ENCODE peak calls at places on chromosomes 5 and 9, in eight cellular contexts. One of them, this sample, is unnamed. For H3K4me1 and H3K9me3, the result is how much of the 10 kb centered on the place peaks cover.

GRCh38 chr5:162768962-162769464 is 668.4 kb upstream of the CCNG1 start:
- DNase-seq in fibroblast of lung: no peak
- DNase-seq in left ventricle myocardium inferior: no peak
- DNase-seq in GM23248: no peak
- DNase-seq in A549: no peak
- DNase-seq in PC-3: no peak
- DNase-seq in aorta: no peak
- DNase-seq in neuronal stem cell: peak
- DNase-seq in this sample: no peak

GRCh38 chr5:136374003-136374402 is 8.7 kb upstream of the TRPC7 start:
- DNase-seq in fibroblast of lung: peak
- DNase-seq in left ventricle myocardium inferior: no peak
- DNase-seq in GM23248: peak
- DNase-seq in A549: peak
- DNase-seq in PC-3: peak
- DNase-seq in aorta: no peak
- DNase-seq in neuronal stem cell: no peak
- DNase-seq in this sample: no peak

GRCh38 chr9:133120343-133121199 is 469 bp downstream of the RALGDS start:
- DNase-seq in fibroblast of lung: no peak
- DNase-seq in left ventricle myocardium inferior: no peak
- DNase-seq in GM23248: peak
- DNase-seq in A549: no peak
- DNase-seq in PC-3: no peak
- DNase-seq in aorta: peak
- DNase-seq in neuronal stem cell: no peak
- DNase-seq in this sample: no peak

GRCh38 chr9:107246259-107247254 is 36.5 kb upstream of the RAD23B start:
- DNase-seq in fibroblast of lung: peak
- DNase-seq in left ventricle myocardium inferior: no peak
- DNase-seq in GM23248: peak
- DNase-seq in A549: peak
- DNase-seq in PC-3: no peak
- DNase-seq in aorta: no peak
- DNase-seq in neuronal stem cell: no peak
- DNase-seq in this sample: no peak

GRCh38 chr9:25913806-25914205 is 235.6 kb upstream of the TUSC1 start:
- DNase-seq in fibroblast of lung: no peak
- DNase-seq in left ventricle myocardium inferior: no peak
- DNase-seq in GM23248: no peak
- DNase-seq in A549: no peak
- DNase-seq in PC-3: peak
- DNase-seq in aorta: no peak
- DNase-seq in neuronal stem cell: no peak
- DNase-seq in this sample: no peak

GRCh38 chr5:160369990-160370712 is at the start of gene C1QTNF2:
- DNase-seq in fibroblast of lung: peak
- DNase-seq in left ventricle myocardium inferior: peak
- DNase-seq in GM23248: peak
- DNase-seq in A549: peak
- DNase-seq in PC-3: peak
- DNase-seq in aorta: peak
- DNase-seq in neuronal stem cell: peak
- DNase-seq in this sample: peak

GRCh38 chr9:83511051-83511450 is 27.1 kb downstream of the FRMD3 start:
- DNase-seq in fibroblast of lung: peak
- DNase-seq in left ventricle myocardium inferior: no peak
- DNase-seq in GM23248: peak
- DNase-seq in A549: no peak
- DNase-seq in PC-3: peak
- DNase-seq in aorta: no peak
- DNase-seq in neuronal stem cell: no peak
- DNase-seq in this sample: no peak

GRCh38 chr5:127892467-127893207 is 189.4 kb downstream of the CCDC192 start:
- DNase-seq in fibroblast of lung: peak
- DNase-seq in left ventricle myocardium inferior: no peak
- DNase-seq in GM23248: peak
- DNase-seq in A549: peak
- DNase-seq in PC-3: peak
- DNase-seq in aorta: no peak
- DNase-seq in neuronal stem cell: no peak
- DNase-seq in this sample: no peak

GRCh38 chr5:94223231-94223630 is 395.2 kb downstream of the KIAA0825 start:
- DNase-seq in fibroblast of lung: no peak
- DNase-seq in left ventricle myocardium inferior: no peak
- DNase-seq in GM23248: no peak
- DNase-seq in A549: no peak
- DNase-seq in PC-3: no peak
- DNase-seq in aorta: no peak
- DNase-seq in neuronal stem cell: no peak
- DNase-seq in this sample: no peak

GRCh38 chr5:57171818-57172465 is 1.9 kb upstream of the GPBP1 start:
- DNase-seq in fibroblast of lung: peak
- DNase-seq in left ventricle myocardium inferior: no peak
- DNase-seq in GM23248: no peak
- DNase-seq in A549: peak
- DNase-seq in PC-3: peak
- DNase-seq in aorta: no peak
- DNase-seq in neuronal stem cell: no peak
- DNase-seq in this sample: no peak

GRCh38 chr5:154523704-154524103 is 45.7 kb upstream of the HAND1 start:
- DNase-seq in fibroblast of lung: peak
- DNase-seq in left ventricle myocardium inferior: no peak
- DNase-seq in GM23248: peak
- DNase-seq in A549: no peak
- DNase-seq in PC-3: no peak
- DNase-seq in aorta: no peak
- DNase-seq in neuronal stem cell: no peak
- DNase-seq in this sample: no peak

GRCh38 chr9:81103597-81104471 is 585.5 kb downstream of the TLE1 start:
- DNase-seq in fibroblast of lung: no peak
- DNase-seq in left ventricle myocardium inferior: no peak
- DNase-seq in GM23248: peak
- DNase-seq in A549: no peak
- DNase-seq in PC-3: peak
- DNase-seq in aorta: no peak
- DNase-seq in neuronal stem cell: no peak
- DNase-seq in this sample: no peak

GRCh38 chr9:134811673-134812668 is 68.6 kb upstream of the FCN2 start:
- DNase-seq in fibroblast of lung: peak
- DNase-seq in left ventricle myocardium inferior: no peak
- DNase-seq in GM23248: peak
- DNase-seq in A549: no peak
- DNase-seq in PC-3: no peak
- DNase-seq in aorta: no peak
- DNase-seq in neuronal stem cell: peak
- DNase-seq in this sample: no peak

GRCh38 chr9:28456886-28457285 is 883.6 kb upstream of the C9orf72 start:
- DNase-seq in fibroblast of lung: no peak
- DNase-seq in left ventricle myocardium inferior: no peak
- DNase-seq in GM23248: no peak
- DNase-seq in A549: no peak
- DNase-seq in PC-3: no peak
- DNase-seq in aorta: no peak
- DNase-seq in neuronal stem cell: no peak
- DNase-seq in this sample: no peak

GRCh38 chr9:12916037-12916436 is 141.2 kb downstream of the LURAP1L start:
- DNase-seq in fibroblast of lung: peak
- DNase-seq in left ventricle myocardium inferior: no peak
- DNase-seq in GM23248: peak
- DNase-seq in A549: no peak
- DNase-seq in PC-3: no peak
- DNase-seq in aorta: no peak
- DNase-seq in neuronal stem cell: peak
- DNase-seq in this sample: no peak

GRCh38 chr9:76403352-76403751 is 9.1 kb upstream of the RFK start:
- DNase-seq in fibroblast of lung: peak
- DNase-seq in left ventricle myocardium inferior: no peak
- DNase-seq in GM23248: peak
- DNase-seq in A549: peak
- DNase-seq in PC-3: peak
- DNase-seq in aorta: no peak
- DNase-seq in neuronal stem cell: no peak
- DNase-seq in this sample: no peak

GRCh38 chr5:175383350-175383749 is 60.6 kb downstream of the DRD1 start:
- DNase-seq in fibroblast of lung: peak
- DNase-seq in left ventricle myocardium inferior: no peak
- DNase-seq in GM23248: no peak
- DNase-seq in A549: peak
- DNase-seq in PC-3: peak
- DNase-seq in aorta: no peak
- DNase-seq in neuronal stem cell: no peak
- DNase-seq in this sample: no peak

GRCh38 chr5:169970911-169971436 is 9.3 kb downstream of the INSYN2B start:
- DNase-seq in fibroblast of lung: peak
- DNase-seq in left ventricle myocardium inferior: peak
- DNase-seq in GM23248: peak
- DNase-seq in A549: peak
- DNase-seq in PC-3: peak
- DNase-seq in aorta: no peak
- DNase-seq in neuronal stem cell: no peak
- DNase-seq in this sample: peak

GRCh38 chr5:14231156-14231555 is 88.0 kb downstream of the TRIO start:
- DNase-seq in fibroblast of lung: peak
- DNase-seq in left ventricle myocardium inferior: no peak
- DNase-seq in GM23248: peak
- DNase-seq in A549: no peak
- DNase-seq in PC-3: no peak
- DNase-seq in aorta: no peak
- DNase-seq in neuronal stem cell: no peak
- DNase-seq in this sample: no peak

GRCh38 chr9:37840560-37841194 is 40.1 kb downstream of the DCAF10 start:
- DNase-seq in fibroblast of lung: peak
- DNase-seq in left ventricle myocardium inferior: no peak
- DNase-seq in GM23248: peak
- DNase-seq in A549: peak
- DNase-seq in PC-3: peak
- DNase-seq in aorta: no peak
- DNase-seq in neuronal stem cell: no peak
- DNase-seq in this sample: no peak

GRCh38 chr9:123561055-123561454 is 205.1 kb downstream of the CRB2 start:
- DNase-seq in fibroblast of lung: no peak
- DNase-seq in left ventricle myocardium inferior: no peak
- DNase-seq in GM23248: no peak
- DNase-seq in A549: no peak
- DNase-seq in PC-3: no peak
- DNase-seq in aorta: no peak
- DNase-seq in neuronal stem cell: no peak
- DNase-seq in this sample: no peak

GRCh38 chr9:127921592-127922120 is 4.8 kb upstream of the ST6GALNAC4 start:
- DNase-seq in fibroblast of lung: no peak
- DNase-seq in left ventricle myocardium inferior: peak
- DNase-seq in GM23248: peak
- DNase-seq in A549: no peak
- DNase-seq in PC-3: peak
- DNase-seq in aorta: peak
- DNase-seq in neuronal stem cell: no peak
- DNase-seq in this sample: peak
- H3K4me3 ChIP-seq in fibroblast of lung: peak
- H3K4me3 ChIP-seq in left ventricle myocardium inferior: peak
- H3K4me3 ChIP-seq in GM23248: peak
- H3K4me3 ChIP-seq in A549: peak
- H3K4me3 ChIP-seq in PC-3: peak
- H3K4me3 ChIP-seq in aorta: no peak
- H3K4me3 ChIP-seq in neuronal stem cell: no peak
- H3K4me3 ChIP-seq in this sample: no peak

DNA sequence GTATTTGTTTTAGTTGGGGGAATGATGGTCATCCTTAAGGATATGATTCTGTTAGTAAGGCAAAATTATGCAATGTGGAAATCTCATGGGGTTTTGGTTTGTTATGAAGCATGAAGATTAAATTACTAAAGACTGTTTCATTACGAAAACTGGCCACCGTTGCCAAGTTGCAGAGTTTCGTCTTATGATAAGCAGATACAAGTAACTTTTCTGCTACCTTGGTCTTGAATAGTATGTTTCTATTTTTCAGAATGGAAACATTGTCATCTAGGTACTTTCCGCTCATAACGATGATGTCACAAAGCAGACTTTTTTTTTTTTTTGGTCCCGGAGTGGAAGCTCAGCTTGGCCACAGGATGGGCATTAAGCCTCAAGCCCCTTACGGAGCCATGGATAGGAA is 4.2 kb downstream of the CCNI2 start:
- DNase-seq in fibroblast of lung: no peak
- DNase-seq in left ventricle myocardium inferior: no peak
- DNase-seq in GM23248: peak
- DNase-seq in A549: no peak
- DNase-seq in PC-3: no peak
- DNase-seq in aorta: no peak
- DNase-seq in neuronal stem cell: no peak
- DNase-seq in this sample: peak
- H3K4me1 ChIP-seq in fibroblast of lung: under half
- H3K4me1 ChIP-seq in left ventricle myocardium inferior: under half
- H3K4me1 ChIP-seq in GM23248: under half
- H3K4me1 ChIP-seq in A549: under half
- H3K4me1 ChIP-seq in PC-3: under half
- H3K4me1 ChIP-seq in aorta: under half
- H3K4me1 ChIP-seq in neuronal stem cell: under half
- H3K4me1 ChIP-seq in this sample: under half

DNA sequence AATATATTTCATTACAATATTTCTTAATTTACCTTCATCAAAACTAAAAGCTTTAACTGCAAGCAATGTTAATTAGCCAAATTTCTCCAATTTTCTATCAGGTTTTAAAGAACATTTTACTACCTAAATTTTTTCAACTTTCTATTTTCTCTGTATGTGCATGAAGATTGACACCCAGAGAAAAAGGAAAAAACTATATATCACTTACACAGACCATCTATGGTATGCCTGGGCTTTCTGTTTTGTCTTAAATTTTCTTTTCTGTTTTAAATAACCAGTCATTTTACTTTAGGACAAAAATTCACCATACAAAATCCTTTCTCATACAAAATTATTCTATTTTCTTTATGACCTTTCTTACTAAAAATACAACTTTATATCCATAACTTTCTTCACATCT is 13.8 kb upstream of the IL7R start:
- DNase-seq in fibroblast of lung: no peak
- DNase-seq in left ventricle myocardium inferior: no peak
- DNase-seq in GM23248: no peak
- DNase-seq in A549: no peak
- DNase-seq in PC-3: no peak
- DNase-seq in aorta: no peak
- DNase-seq in neuronal stem cell: no peak
- DNase-seq in this sample: no peak
- H3K9me3 ChIP-seq in fibroblast of lung: under half
- H3K9me3 ChIP-seq in left ventricle myocardium inferior: under half
- H3K9me3 ChIP-seq in GM23248: under half
- H3K9me3 ChIP-seq in A549: under half
- H3K9me3 ChIP-seq in PC-3: under half
- H3K9me3 ChIP-seq in aorta: under half
- H3K9me3 ChIP-seq in neuronal stem cell: under half
- H3K9me3 ChIP-seq in this sample: under half

DNA sequence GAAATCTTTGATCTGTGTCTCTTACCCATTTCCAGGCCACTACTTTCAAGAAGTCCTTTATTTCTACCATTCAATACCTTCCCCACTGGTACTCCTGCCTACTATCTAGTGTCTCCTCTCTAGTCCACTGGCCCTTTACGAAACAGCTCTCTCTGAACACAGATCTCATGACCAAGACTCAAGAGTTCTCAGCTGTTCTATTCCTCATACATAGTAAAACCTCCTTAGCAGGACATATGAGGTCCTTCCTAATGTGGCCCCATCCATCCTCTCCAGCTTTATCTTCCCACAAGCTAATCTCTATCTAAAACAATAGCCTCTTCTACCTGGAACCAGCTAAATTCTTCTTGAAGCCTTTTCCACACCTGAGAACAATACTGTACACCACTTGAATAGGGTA is 2.6 kb downstream of the TEX10 start:
- DNase-seq in fibroblast of lung: no peak
- DNase-seq in left ventricle myocardium inferior: no peak
- DNase-seq in GM23248: peak
- DNase-seq in A549: no peak
- DNase-seq in PC-3: no peak
- DNase-seq in aorta: no peak
- DNase-seq in neuronal stem cell: no peak
- DNase-seq in this sample: no peak
- H3K4me3 ChIP-seq in fibroblast of lung: peak
- H3K4me3 ChIP-seq in left ventricle myocardium inferior: no peak
- H3K4me3 ChIP-seq in GM23248: peak
- H3K4me3 ChIP-seq in A549: no peak
- H3K4me3 ChIP-seq in PC-3: peak
- H3K4me3 ChIP-seq in aorta: no peak
- H3K4me3 ChIP-seq in neuronal stem cell: no peak
- H3K4me3 ChIP-seq in this sample: no peak

This sample was measured in right cardiac atrium.